ENCODE peak calls at places on chromosomes 5 and 9, in nine cellular contexts. Y is fibroblast of villous mesenchyme, H is fibroblast of pulmonary artery, L is mesothelial cell of epicardium, A is fibroblast of mammary gland, R is HFFc6, C is IMR-90, F is AG04450, Q is B cell. G is an unnamed sample.

GRCh38 chr5:126422994-126423788 is at the start of gene GRAMD2B:
- DNase-seq in Y (peak), H (peak), L (peak), A (peak), R (peak), C (peak), F (peak), Q (peak), G (peak)

GRCh38 chr5:1476181-1476966 is 31.1 kb upstream of the SLC6A3 start:
- DNase-seq in Y (no peak), H (no peak), L (no peak), A (no peak), R (no peak), C (no peak), F (no peak), Q (peak), G (no peak)

GRCh38 chr5:170585278-170585677 is 81.5 kb downstream of the KCNIP1 start:
- DNase-seq in Y (no peak), H (no peak), L (no peak), A (no peak), R (no peak), C (no peak), F (no peak), Q (no peak), G (no peak)

GRCh38 chr9:26669641-26670040 is 223.0 kb downstream of the CAAP1 start:
- DNase-seq in Y (no peak), H (no peak), L (no peak), A (no peak), R (no peak), C (no peak), F (no peak), Q (no peak), G (no peak)

GRCh38 chr5:163578652-163579051 is 73.2 kb downstream of the MAT2B start:
- DNase-seq in Y (no peak), H (no peak), L (no peak), A (no peak), R (no peak), C (no peak), F (no peak), Q (no peak), G (no peak)

GRCh38 chr5:158273035-158273434 is 414.1 kb upstream of the CLINT1 start:
- DNase-seq in Y (no peak), H (no peak), L (no peak), A (no peak), R (no peak), C (no peak), F (no peak), Q (no peak), G (no peak)

GRCh38 chr9:130500340-130500771 is 55.6 kb downstream of the ASS1 start:
- DNase-seq in Y (no peak), H (no peak), L (no peak), A (no peak), R (no peak), C (no peak), F (no peak), Q (no peak), G (no peak)

GRCh38 chr5:124735169-124735858 is 11.1 kb downstream of the ZNF608 start:
- DNase-seq in Y (peak), H (no peak), L (no peak), A (peak), R (peak), C (no peak), F (no peak), Q (peak), G (peak)

GRCh38 chr9:131886839-131887238 is 147.0 kb upstream of the RAPGEF1 start:
- DNase-seq in Y (peak), H (peak), L (no peak), A (peak), R (no peak), C (peak), F (peak), Q (no peak), G (no peak)

GRCh38 chr5:148808864-148809642 is 17.4 kb upstream of the ADRB2 start:
- DNase-seq in Y (no peak), H (no peak), L (no peak), A (no peak), R (no peak), C (no peak), F (no peak), Q (peak), G (no peak)

GRCh38 chr5:35771321-35771720 is 85.4 kb upstream of the IL7R start:
- DNase-seq in Y (peak), H (peak), L (no peak), A (peak), R (peak), C (peak), F (peak), Q (no peak), G (no peak)

GRCh38 chr5:34039398-34040157 is 3.4 kb downstream of the C1QTNF3 start:
- DNase-seq in Y (no peak), H (no peak), L (no peak), A (no peak), R (no peak), C (no peak), F (no peak), Q (no peak), G (no peak)

GRCh38 chr9:18061856-18062255 is 412.1 kb upstream of the ADAMTSL1 start:
- DNase-seq in Y (no peak), H (peak), L (no peak), A (peak), R (no peak), C (peak), F (no peak), Q (no peak), G (no peak)

GRCh38 chr5:125399885-125400284 is 653.4 kb upstream of the ZNF608 start:
- DNase-seq in Y (no peak), H (no peak), L (no peak), A (no peak), R (no peak), C (no peak), F (no peak), Q (no peak), G (no peak)

GRCh38 chr5:100772011-100772410 is 131.1 kb downstream of the ST8SIA4 start:
- DNase-seq in Y (no peak), H (no peak), L (no peak), A (no peak), R (no peak), C (no peak), F (no peak), Q (no peak), G (no peak)

GRCh38 chr5:136032564-136032963 is 3.8 kb downstream of the TGFBI start:
- DNase-seq in Y (peak), H (peak), L (no peak), A (peak), R (peak), C (peak), F (peak), Q (no peak), G (no peak)

GRCh38 chr9:135345775-135346433 is 133.7 kb upstream of the PPP1R26 start:
- DNase-seq in Y (no peak), H (no peak), L (no peak), A (no peak), R (no peak), C (no peak), F (no peak), Q (no peak), G (no peak)

GRCh38 chr5:134273642-134274361 is 47.9 kb upstream of the PPP2CA start:
- DNase-seq in Y (no peak), H (no peak), L (no peak), A (no peak), R (no peak), C (no peak), F (no peak), Q (no peak), G (no peak)

GRCh38 chr5:161414037-161414436 is 132.5 kb downstream of the GABRB2 start:
- DNase-seq in Y (no peak), H (no peak), L (no peak), A (peak), R (no peak), C (no peak), F (no peak), Q (no peak), G (no peak)

GRCh38 chr9:125564641-125565040 is 142.4 kb downstream of the MAPKAP1 start:
- DNase-seq in Y (peak), H (no peak), L (no peak), A (no peak), R (no peak), C (no peak), F (no peak), Q (no peak), G (no peak)

GRCh38 chr9:16134351-16134750 is 581.5 kb downstream of the CCDC171 start:
- DNase-seq in Y (no peak), H (no peak), L (no peak), A (no peak), R (no peak), C (no peak), F (no peak), Q (no peak), G (no peak)

GRCh38 chr9:79962836-79963235 is 391.1 kb downstream of the TLE4 start:
- DNase-seq in Y (no peak), H (peak), L (no peak), A (no peak), R (no peak), C (no peak), F (no peak), Q (no peak), G (no peak)

GRCh38 chr5:16578474-16578883 is 38.3 kb downstream of the RETREG1 start:
- DNase-seq in Y (peak), H (no peak), L (no peak), A (no peak), R (no peak), C (no peak), F (no peak), Q (no peak), G (no peak)

GRCh38 chr9:106284300-106284699 is 578.7 kb upstream of the ZNF462 start:
- DNase-seq in Y (no peak), H (no peak), L (no peak), A (no peak), R (no peak), C (no peak), F (no peak), Q (no peak), G (no peak)

GRCh38 chr9:73200694-73201432 is 49.2 kb downstream of the ANXA1 start:
- DNase-seq in Y (peak), H (peak), L (no peak), A (peak), R (peak), C (peak), F (no peak), Q (no peak), G (no peak)
- TF ChIP-seq CTCF in Y (peak), H (peak), L (peak), A (peak), R (peak), C (peak), F (peak), Q (peak), G (peak)

GRCh38 chr9:108756746-108757490 is 98.9 kb downstream of the ACTL7B start:
- DNase-seq in Y (no peak), H (no peak), L (no peak), A (no peak), R (no peak), C (no peak), F (no peak), Q (no peak), G (no peak)
- TF ChIP-seq CTCF in Y (peak), H (peak), L (no peak), A (peak), R (peak), C (no peak), F (peak), Q (no peak), G (peak)

GRCh38 chr5:167961731-167962130 is 329.7 kb upstream of the WWC1 start:
- DNase-seq in Y (peak), H (no peak), L (no peak), A (no peak), R (no peak), C (no peak), F (no peak), Q (no peak), G (no peak)

GRCh38 chr5:167967494-167968180 is 323.8 kb upstream of the WWC1 start:
- DNase-seq in Y (peak), H (no peak), L (no peak), A (no peak), R (no peak), C (no peak), F (no peak), Q (no peak), G (no peak)

GRCh38 chr5:167970002-167970401 is 321.4 kb upstream of the WWC1 start:
- DNase-seq in Y (no peak), H (peak), L (no peak), A (peak), R (peak), C (peak), F (no peak), Q (no peak), G (no peak)

GRCh38 chr5:167968784-167969183 is 322.7 kb upstream of the WWC1 start:
- DNase-seq in Y (no peak), H (no peak), L (no peak), A (no peak), R (no peak), C (no peak), F (no peak), Q (no peak), G (no peak)

GRCh38 chr5:167964529-167964928 is 326.9 kb upstream of the WWC1 start:
- DNase-seq in Y (no peak), H (no peak), L (no peak), A (no peak), R (no peak), C (no peak), F (no peak), Q (no peak), G (no peak)
- TF ChIP-seq CTCF in Y (peak), H (peak), L (no peak), A (peak), R (peak), C (peak), F (peak), Q (no peak), G (peak)

GRCh38 chr5:41508696-41509398 is 1.6 kb downstream of the PLCXD3 start:
- DNase-seq in Y (no peak), H (peak), L (no peak), A (no peak), R (no peak), C (no peak), F (no peak), Q (no peak), G (no peak)
- TF ChIP-seq CTCF in Y (no peak), H (peak), L (no peak), A (no peak), R (no peak), C (no peak), F (no peak), Q (no peak), G (no peak)

GRCh38 chr5:141941307-141941706 is 16.7 kb downstream of the PCDH12 start:
- DNase-seq in Y (peak), H (no peak), L (no peak), A (peak), R (no peak), C (no peak), F (no peak), Q (no peak), G (no peak)

GRCh38 chr5:141942185-141942857 is 15.7 kb downstream of the PCDH12 start:
- DNase-seq in Y (no peak), H (no peak), L (no peak), A (no peak), R (no peak), C (no peak), F (no peak), Q (no peak), G (no peak)

GRCh38 chr5:141941779-141942178 is 16.2 kb downstream of the PCDH12 start:
- DNase-seq in Y (no peak), H (no peak), L (no peak), A (no peak), R (no peak), C (peak), F (no peak), Q (no peak), G (no peak)

GRCh38 chr5:141944086-141944485 is 13.9 kb downstream of the PCDH12 start:
- DNase-seq in Y (no peak), H (no peak), L (no peak), A (no peak), R (no peak), C (no peak), F (no peak), Q (no peak), G (no peak)

DNA sequence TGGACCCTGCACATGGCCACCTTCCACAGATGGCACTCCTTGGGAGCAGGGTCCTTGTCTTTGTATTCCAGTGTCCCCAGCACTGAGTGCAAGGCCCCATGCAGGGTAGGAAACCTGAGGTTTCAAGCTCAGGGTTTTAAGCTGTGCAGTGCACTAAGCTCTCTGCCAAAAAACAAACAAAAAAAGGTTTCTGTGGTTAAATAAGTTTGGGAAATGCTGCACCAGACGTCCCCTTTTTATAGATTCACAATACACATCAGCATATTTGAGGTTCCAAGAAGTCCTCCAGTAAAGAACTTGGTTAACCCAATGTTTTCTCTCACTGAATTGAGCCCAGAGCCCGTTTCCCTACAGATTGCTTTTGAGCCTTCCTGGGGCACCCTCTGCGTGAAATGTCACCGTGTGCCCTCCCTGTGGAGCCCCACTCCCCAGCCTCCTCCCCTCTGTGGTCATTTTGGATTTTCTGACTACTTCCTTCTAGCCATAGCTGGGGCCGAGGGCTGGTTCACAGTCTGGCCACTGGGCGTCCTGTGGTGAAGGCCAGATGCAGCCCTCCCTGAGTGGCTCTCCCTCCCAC is 17.1 kb downstream of the DELE1 start:
- DNase-seq in Y (peak), H (no peak), L (no peak), A (peak), R (no peak), C (peak), F (no peak), Q (no peak), G (no peak)
- TF ChIP-seq CTCF in Y (peak), H (peak), L (no peak), A (peak), R (peak), C (no peak), F (peak), Q (no peak), G (peak)

GRCh38 chr5:91898865-91899264 is 515.7 kb upstream of the ARRDC3 start:
- DNase-seq in Y (no peak), H (no peak), L (no peak), A (no peak), R (no peak), C (no peak), F (no peak), Q (no peak), G (no peak)
- TF ChIP-seq CTCF in Y (no peak), H (no peak), L (no peak), A (no peak), R (no peak), C (no peak), F (no peak), Q (no peak), G (no peak)

GRCh38 chr5:56814963-56815656 is at the start of gene MAP3K1:
- DNase-seq in Y (peak), H (peak), L (peak), A (peak), R (peak), C (peak), F (no peak), Q (peak), G (peak)
- TF ChIP-seq CTCF in Y (no peak), H (no peak), L (no peak), A (no peak), R (no peak), C (no peak), F (no peak), Q (no peak), G (peak)

DNA sequence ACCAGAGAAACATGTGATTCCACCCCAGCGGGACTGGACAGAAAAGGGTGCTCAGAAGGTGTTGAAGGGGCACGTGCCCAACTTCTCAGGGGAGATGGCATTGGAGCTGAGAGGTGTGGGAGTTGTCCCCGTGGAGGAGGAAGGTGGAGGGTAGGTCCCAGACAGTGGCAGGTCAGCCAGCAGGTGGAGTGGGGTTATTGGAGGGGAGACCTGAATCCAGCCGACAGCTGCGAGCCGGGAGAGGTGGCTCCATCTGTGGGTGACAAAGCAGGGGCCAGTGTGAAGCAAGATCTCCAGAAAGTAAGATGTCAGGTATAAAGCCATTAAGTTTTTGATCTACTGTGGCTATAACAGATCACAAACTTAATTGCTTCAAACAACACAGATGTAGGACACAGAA is 75.1 kb downstream of the HRH2 start:
- DNase-seq in Y (no peak), H (no peak), L (no peak), A (no peak), R (no peak), C (no peak), F (no peak), Q (no peak), G (no peak)
- TF ChIP-seq CTCF in Y (no peak), H (no peak), L (no peak), A (no peak), R (no peak), C (no peak), F (no peak), Q (no peak), G (no peak)

GRCh38 chr5:167570431-167570830 is 721.0 kb upstream of the WWC1 start:
- DNase-seq in Y (no peak), H (no peak), L (no peak), A (no peak), R (no peak), C (no peak), F (no peak), Q (no peak), G (no peak)

GRCh38 chr5:167561796-167562195 is 729.6 kb upstream of the WWC1 start:
- DNase-seq in Y (no peak), H (no peak), L (no peak), A (no peak), R (no peak), C (no peak), F (no peak), Q (no peak), G (no peak)

DNA sequence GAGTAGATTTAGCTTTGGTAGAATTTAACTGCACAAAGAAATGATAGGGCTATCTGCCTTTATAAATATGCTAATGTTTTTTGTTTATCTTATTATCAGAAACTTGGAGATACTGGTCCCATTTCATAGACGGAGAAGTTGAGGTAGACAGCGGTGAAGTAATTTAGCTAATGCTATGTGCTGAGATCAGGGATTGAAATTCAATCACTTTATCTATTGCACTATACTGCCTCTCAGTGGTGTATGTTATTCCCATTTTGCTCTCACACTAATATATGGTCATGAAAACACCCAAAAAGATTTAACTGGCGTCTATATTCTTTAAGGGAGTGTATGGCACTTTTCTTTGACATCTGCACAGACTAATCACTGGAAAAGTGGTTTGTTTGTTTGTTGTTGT is 725.9 kb upstream of the WWC1 start:
- DNase-seq in Y (peak), H (peak), L (no peak), A (peak), R (peak), C (peak), F (no peak), Q (no peak), G (no peak)
- TF ChIP-seq CTCF in Y (peak), H (peak), L (no peak), A (peak), R (peak), C (peak), F (peak), Q (no peak), G (peak)